ENCODE peak calls at places on chromosomes 3 and 15, in five cellular contexts. One of them, this sample, is unnamed.

GRCh38 chr3:95717048-95717447 is 1097.3 kb upstream of the EPHA6 start:
- DNase-seq in GM23338: no peak
- DNase-seq in neural crest cell: no peak
- DNase-seq in NCI-H146: no peak
- DNase-seq in GM13977: no peak
- DNase-seq in this sample: no peak

GRCh38 chr3:179265092-179265491 is 14.2 kb upstream of the KCNMB3 start:
- DNase-seq in GM23338: no peak
- DNase-seq in NCI-H146: no peak
- DNase-seq in neural crest cell: no peak
- DNase-seq in GM13977: no peak
- DNase-seq in this sample: no peak

GRCh38 chr3:49158108-49158709 is 7.9 kb downstream of the CCDC71 start:
- DNase-seq in neural crest cell: peak; percentile 17
- DNase-seq in NCI-H146: peak; percentile 17
- DNase-seq in GM13977: peak; percentile 49
- DNase-seq in GM23338: peak; percentile 87
- DNase-seq in this sample: no peak

GRCh38 chr3:138459619-138460535 is 25.5 kb downstream of the ESYT3 start:
- DNase-seq in neural crest cell: no peak
- DNase-seq in GM13977: no peak
- DNase-seq in GM23338: no peak
- DNase-seq in NCI-H146: no peak
- DNase-seq in this sample: no peak

GRCh38 chr15:86444527-86444926 is 364.9 kb downstream of the AGBL1 start:
- DNase-seq in NCI-H146: no peak
- DNase-seq in GM13977: no peak
- DNase-seq in neural crest cell: no peak
- DNase-seq in GM23338: peak; percentile 56
- DNase-seq in this sample: no peak

GRCh38 chr3:58539636-58540035 is 2.6 kb upstream of the ACOX2 start:
- DNase-seq in NCI-H146: no peak
- DNase-seq in neural crest cell: no peak
- DNase-seq in GM23338: no peak
- DNase-seq in GM13977: no peak
- DNase-seq in this sample: no peak

GRCh38 chr3:174540081-174540480 is 319.1 kb upstream of the NAALADL2 start:
- DNase-seq in GM13977: no peak
- DNase-seq in GM23338: peak; percentile 84
- DNase-seq in neural crest cell: no peak
- DNase-seq in NCI-H146: peak; percentile 95
- DNase-seq in this sample: no peak

GRCh38 chr15:58433597-58434333 is 2.0 kb downstream of the LIPC start:
- DNase-seq in neural crest cell: no peak
- DNase-seq in GM13977: no peak
- DNase-seq in GM23338: no peak
- DNase-seq in NCI-H146: no peak
- DNase-seq in this sample: no peak

GRCh38 chr3:195083659-195084058 is 187.3 kb downstream of the XXYLT1 start:
- DNase-seq in GM23338: no peak
- DNase-seq in neural crest cell: no peak
- DNase-seq in NCI-H146: no peak
- DNase-seq in GM13977: no peak
- DNase-seq in this sample: no peak